ENCODE peak calls at places on chromosomes 12 and 14, in ten cellular contexts. S is stimulated activated CD8-positive, alpha-beta memory T cell treated with anti-CD3 and anti-CD28 coated beads, Interleukin-15, amount 100 ng/mL, for 1 hour; E is stimulated activated CD4-positive, alpha-beta T cell treated with anti-CD3 and anti-CD28 coated beads, Interleukin-1b, Interleukin-23, amount 100 ng/mL, for 24 hours; O is M059J; B is kidney epithelial cell; J is Caki2; Y is progenitor cell of endocrine pancreas; K is H54; V is fibroblast of mammary gland; N is effector CD8-positive, alpha-beta T cell. W is an unnamed sample.

GRCh38 chr12:79686171-79686570 is 4.6 kb downstream of the PAWR start:
- DNase-seq in Y (no peak), O (no peak), S (no peak), K (no peak), N (no peak), B (no peak), V (no peak), J (peak), E (no peak), W (no peak)

GRCh38 chr14:70416322-70416716 is 571 bp downstream of the SYNJ2BP start:
- DNase-seq in J (peak), N (no peak), K (no peak), E (no peak), O (peak), Y (no peak), S (no peak), B (no peak), V (peak), W (no peak)

GRCh38 chr12:108004368-108004767 is 124.7 kb upstream of the WSCD2 start:
- DNase-seq in E (no peak), K (no peak), V (no peak), S (no peak), B (no peak), J (peak), Y (no peak), O (no peak), N (no peak), W (no peak)

GRCh38 chr12:116319851-116320621 is 42.5 kb upstream of the MED13L start:
- DNase-seq in S (no peak), N (no peak), V (peak), B (no peak), Y (no peak), J (no peak), O (peak), K (peak), E (peak), W (no peak)

GRCh38 chr12:111438501-111438900 is 32.8 kb downstream of the SH2B3 start:
- DNase-seq in B (no peak), Y (no peak), S (peak), E (no peak), O (peak), K (no peak), J (peak), V (peak), N (peak), W (no peak)

GRCh38 chr14:67397536-67397935 is 14.4 kb downstream of the PLEK2 start:
- DNase-seq in J (no peak), E (no peak), B (no peak), N (no peak), Y (no peak), K (no peak), O (no peak), S (no peak), V (no peak), W (no peak)

GRCh38 chr12:47982770-47983169 is 19.4 kb downstream of the TMEM106C start:
- DNase-seq in V (no peak), K (no peak), J (no peak), E (no peak), Y (no peak), O (no peak), S (no peak), B (no peak), N (no peak), W (no peak)

GRCh38 chr12:120091371-120092090 is 25.0 kb downstream of the RAB35 start:
- DNase-seq in S (no peak), N (no peak), V (no peak), Y (no peak), J (no peak), B (no peak), K (no peak), O (no peak), E (no peak), W (no peak)

GRCh38 chr14:76917158-76917596 is 91.0 kb downstream of the LRRC74A start:
- DNase-seq in Y (peak), N (no peak), O (peak), E (no peak), K (no peak), S (no peak), J (peak), V (peak), B (no peak), W (no peak)

GRCh38 chr14:99224116-99224910 is 47.7 kb downstream of the BCL11B start:
- DNase-seq in B (no peak), O (no peak), E (no peak), V (no peak), S (no peak), K (no peak), N (no peak), J (no peak), Y (no peak), W (no peak)

GRCh38 chr14:51396222-51396815 is 156.3 kb downstream of the TMX1 start:
- DNase-seq in B (peak), J (peak), Y (no peak), S (no peak), O (peak), N (no peak), E (no peak), V (peak), K (no peak), W (no peak)

GRCh38 chr14:81447018-81447770 is 47.1 kb upstream of the STON2 start:
- DNase-seq in K (no peak), J (no peak), O (no peak), V (peak), Y (no peak), B (no peak), N (no peak), E (no peak), S (no peak), W (no peak)

GRCh38 chr12:14771651-14772137 is 31.6 kb downstream of the WBP11 start:
- DNase-seq in N (peak), B (no peak), S (peak), V (no peak), Y (no peak), O (peak), J (peak), E (no peak), K (no peak), W (no peak)

GRCh38 chr14:64841121-64841611 is 38.5 kb downstream of the SPTB start:
- DNase-seq in V (peak), B (peak), S (no peak), Y (no peak), O (peak), E (no peak), N (no peak), J (peak), K (peak), W (no peak)

GRCh38 chr14:63986789-63987533 is 134.2 kb downstream of the SYNE2 start:
- DNase-seq in E (no peak), K (peak), N (no peak), B (peak), Y (no peak), J (peak), O (peak), V (peak), S (no peak), W (no peak)

GRCh38 chr12:40864891-40865290 is 172.7 kb downstream of the CNTN1 start:
- DNase-seq in E (no peak), V (no peak), J (no peak), N (no peak), Y (no peak), O (no peak), B (no peak), K (no peak), S (no peak), W (no peak)

GRCh38 chr12:22287776-22288621 is 46.5 kb downstream of the ST8SIA1 start:
- DNase-seq in B (no peak), J (no peak), E (no peak), Y (no peak), O (peak), V (peak), K (no peak), N (no peak), S (no peak), W (no peak)